ENCODE peak calls at places on chromosomes 2 and 18, in four cellular contexts. One of them, this sample, is unnamed.

GRCh38 chr2:208000701-208001395 is 24.5 kb downstream of the PLEKHM3 start:
- DNase-seq in H9: no peak
- DNase-seq in H1: no peak
- DNase-seq in trophoblast cell: no peak
- DNase-seq in this sample: no peak

GRCh38 chr2:37882036-37882435 is 43.1 kb upstream of the RMDN2 start:
- DNase-seq in H9: no peak
- DNase-seq in H1: no peak
- DNase-seq in trophoblast cell: no peak
- DNase-seq in this sample: no peak

GRCh38 chr18:79465392-79465991 is 69.8 kb downstream of the NFATC1 start:
- DNase-seq in H9: peak; percentile 68
- DNase-seq in H1: no peak
- DNase-seq in trophoblast cell: peak; percentile 53
- DNase-seq in this sample: peak; percentile 60

GRCh38 chr2:222054813-222055212 is 244.0 kb downstream of the PAX3 start:
- DNase-seq in H9: no peak
- DNase-seq in H1: no peak
- DNase-seq in trophoblast cell: no peak
- DNase-seq in this sample: no peak

GRCh38 chr2:174344716-174345472 is 10.1 kb downstream of the SP9 start:
- DNase-seq in H9: no peak
- DNase-seq in H1: no peak
- DNase-seq in trophoblast cell: peak; percentile 57
- DNase-seq in this sample: peak; percentile 74

GRCh38 chr2:27379840-27380625 is 501 bp downstream of the ZNF513 start:
- DNase-seq in H9: peak; percentile 43
- DNase-seq in H1: no peak
- DNase-seq in trophoblast cell: peak; percentile 10
- DNase-seq in this sample: peak; percentile 69

GRCh38 chr2:181788883-181789555 is 102.5 kb upstream of the ITPRID2 start:
- DNase-seq in H9: no peak
- DNase-seq in H1: no peak
- DNase-seq in trophoblast cell: peak; percentile 49
- DNase-seq in this sample: no peak

GRCh38 chr2:127658146-127658545 is 12.2 kb downstream of the GPR17 start:
- DNase-seq in H9: no peak
- DNase-seq in H1: no peak
- DNase-seq in trophoblast cell: no peak
- DNase-seq in this sample: no peak

GRCh38 chr18:75211002-75211621 is 515 bp downstream of the TSHZ1 start:
- DNase-seq in H9: no peak
- DNase-seq in H1: no peak
- DNase-seq in trophoblast cell: peak; percentile 53
- DNase-seq in this sample: peak; percentile 33

GRCh38 chr18:44638141-44638540 is 42.5 kb upstream of the SETBP1 start:
- DNase-seq in H9: no peak
- DNase-seq in H1: no peak
- DNase-seq in trophoblast cell: peak; percentile 54
- DNase-seq in this sample: no peak

DNA sequence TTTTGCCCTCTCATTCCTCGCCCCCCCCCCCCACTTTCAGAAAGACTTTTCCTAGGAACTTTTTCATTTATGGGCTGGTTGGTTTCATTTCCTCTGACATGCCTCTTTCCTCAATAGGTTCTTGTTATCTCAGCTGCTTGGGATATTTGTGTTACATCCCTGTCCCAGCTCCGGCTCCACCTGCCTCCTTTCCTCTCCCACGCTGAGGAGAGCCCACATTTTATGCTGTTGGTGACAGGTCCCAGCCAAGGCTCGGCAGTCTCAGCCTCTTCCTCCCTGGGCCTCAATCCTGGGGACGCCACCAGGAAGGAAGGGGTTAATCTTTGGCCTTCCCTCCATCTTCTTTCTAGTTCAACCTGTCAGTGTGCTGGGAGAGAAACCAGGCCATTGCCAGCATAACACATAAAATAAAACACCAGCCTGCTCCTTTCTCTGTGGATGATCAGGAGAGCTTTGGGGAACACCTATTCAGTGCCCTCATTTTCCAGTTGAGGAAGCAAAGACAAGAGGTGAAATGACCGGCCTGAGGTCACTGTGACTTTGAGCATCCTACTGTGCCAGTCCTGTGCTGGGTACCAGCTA is 216.9 kb upstream of the TNP1 start:
- DNase-seq in H9: no peak
- DNase-seq in H1: no peak
- DNase-seq in trophoblast cell: no peak
- DNase-seq in this sample: no peak
- H2BK120ac ChIP-seq in H9: no peak overlapping the region
- H2BK120ac ChIP-seq in H1: no peak overlapping the region
- H2BK120ac ChIP-seq in trophoblast cell: no peak overlapping the region
- H2BK120ac ChIP-seq in this sample: no peak overlapping the region

GRCh38 chr18:35619468-35619867 is 37.9 kb downstream of the GALNT1 start:
- DNase-seq in H9: no peak
- DNase-seq in H1: no peak
- DNase-seq in trophoblast cell: no peak
- DNase-seq in this sample: no peak

GRCh38 chr18:35616664-35617423 is 35.3 kb downstream of the GALNT1 start:
- DNase-seq in H9: no peak
- DNase-seq in H1: no peak
- DNase-seq in trophoblast cell: peak; percentile 11
- DNase-seq in this sample: peak; percentile 75

GRCh38 chr18:35618703-35619102 is 37.2 kb downstream of the GALNT1 start:
- DNase-seq in H9: no peak
- DNase-seq in H1: no peak
- DNase-seq in trophoblast cell: no peak
- DNase-seq in this sample: peak; percentile 74

GRCh38 chr18:35617865-35618264 is 36.3 kb downstream of the GALNT1 start:
- DNase-seq in H9: no peak
- DNase-seq in H1: no peak
- DNase-seq in trophoblast cell: no peak
- DNase-seq in this sample: no peak

GRCh38 chr18:35618289-35618688 is 36.7 kb downstream of the GALNT1 start:
- DNase-seq in H9: no peak
- DNase-seq in H1: no peak
- DNase-seq in trophoblast cell: no peak
- DNase-seq in this sample: no peak
- H3K79me2 ChIP-seq in H9: no peaks in the 10 kb centered on the region
- H3K79me2 ChIP-seq in H1: no peaks in the 10 kb centered on the region
- H3K79me2 ChIP-seq in trophoblast cell: peaks cover 3% of the 10 kb centered on the region
- H3K79me2 ChIP-seq in this sample: peaks cover 2% of the 10 kb centered on the region

DNA sequence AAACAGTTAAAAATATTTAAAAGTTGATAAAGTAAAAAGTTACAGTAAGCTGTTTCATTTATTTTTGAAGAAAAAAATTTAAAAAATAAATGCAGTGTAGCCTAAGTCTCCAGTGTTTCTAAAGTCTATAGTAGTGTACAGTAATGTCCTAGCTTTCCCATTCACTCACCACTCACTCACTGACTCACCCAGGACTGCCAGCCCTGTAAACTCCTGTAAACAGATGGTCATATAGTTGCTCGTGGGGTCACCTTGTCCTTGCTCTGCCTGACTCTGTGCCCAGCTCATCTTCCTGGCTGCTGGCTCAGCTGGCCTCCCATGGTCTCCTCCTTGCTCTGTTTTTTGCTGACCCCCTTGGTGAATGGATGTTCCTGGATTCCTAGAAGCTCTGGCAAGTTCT is 180.3 kb downstream of the VAPA start:
- DNase-seq in H9: no peak
- DNase-seq in H1: no peak
- DNase-seq in trophoblast cell: no peak
- DNase-seq in this sample: no peak
- H3K27ac ChIP-seq in H9: no peak overlapping the region
- H3K27ac ChIP-seq in H1: no peak overlapping the region
- H3K27ac ChIP-seq in trophoblast cell: no peak overlapping the region
- H3K27ac ChIP-seq in this sample: no peak overlapping the region

GRCh38 chr2:100237046-100237615 is 85.2 kb downstream of the LONRF2 start:
- DNase-seq in H9: peak; percentile 17
- DNase-seq in H1: no peak
- DNase-seq in trophoblast cell: peak; percentile 74
- DNase-seq in this sample: peak; percentile 83
- H2BK120ac ChIP-seq in H9: no peak overlapping the region
- H2BK120ac ChIP-seq in H1: no peak overlapping the region
- H2BK120ac ChIP-seq in trophoblast cell: no peak overlapping the region
- H2BK120ac ChIP-seq in this sample: no peak overlapping the region

GRCh38 chr2:45859682-45860081 is 208.2 kb downstream of the PRKCE start:
- DNase-seq in H9: no peak
- DNase-seq in H1: no peak
- DNase-seq in trophoblast cell: peak; percentile 65
- DNase-seq in this sample: no peak

GRCh38 chr2:45867349-45867748 is 215.9 kb downstream of the PRKCE start:
- DNase-seq in H9: no peak
- DNase-seq in H1: no peak
- DNase-seq in trophoblast cell: no peak
- DNase-seq in this sample: no peak

GRCh38 chr2:45860136-45861106 is 208.9 kb downstream of the PRKCE start:
- DNase-seq in H9: no peak
- DNase-seq in H1: no peak
- DNase-seq in trophoblast cell: no peak
- DNase-seq in this sample: peak; percentile 21

GRCh38 chr2:45857848-45858520 is 206.5 kb downstream of the PRKCE start:
- DNase-seq in H9: no peak
- DNase-seq in H1: no peak
- DNase-seq in trophoblast cell: no peak
- DNase-seq in this sample: no peak

DNA sequence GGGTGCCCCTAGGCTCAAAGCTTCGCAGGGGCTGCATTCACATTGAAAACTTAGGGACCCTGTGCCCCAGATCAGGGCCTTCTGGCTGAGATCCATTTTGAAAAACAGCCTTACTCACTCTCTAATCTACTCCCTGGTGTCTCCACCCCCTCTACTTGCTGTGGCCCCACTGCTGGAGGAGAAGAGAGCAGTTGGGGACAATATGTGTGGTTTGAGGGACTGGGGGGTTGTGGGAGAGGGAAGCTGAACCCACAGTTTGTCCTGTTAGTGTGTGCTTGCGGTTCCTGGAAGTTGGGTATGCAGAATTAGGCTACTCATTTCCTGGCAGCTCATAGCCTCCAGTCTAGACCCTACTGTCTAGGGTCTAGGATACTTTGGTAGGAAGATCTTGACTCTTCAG is 211.4 kb downstream of the PRKCE start:
- DNase-seq in H9: no peak
- DNase-seq in H1: no peak
- DNase-seq in trophoblast cell: no peak
- DNase-seq in this sample: no peak
- H3K79me2 ChIP-seq in H9: no peaks in the 10 kb centered on the region
- H3K79me2 ChIP-seq in H1: no peaks in the 10 kb centered on the region
- H3K79me2 ChIP-seq in trophoblast cell: no peaks in the 10 kb centered on the region
- H3K79me2 ChIP-seq in this sample: no peaks in the 10 kb centered on the region

GRCh38 chr2:217856871-217857270 is 145.9 kb downstream of the TNS1 start:
- DNase-seq in H9: no peak
- DNase-seq in H1: no peak
- DNase-seq in trophoblast cell: no peak
- DNase-seq in this sample: no peak

GRCh38 chr2:217858519-217859466 is 144.0 kb downstream of the TNS1 start:
- DNase-seq in H9: peak; percentile 46
- DNase-seq in H1: no peak
- DNase-seq in trophoblast cell: peak; percentile 56
- DNase-seq in this sample: peak; percentile 45

GRCh38 chr2:217856159-217856558 is 146.6 kb downstream of the TNS1 start:
- DNase-seq in H9: no peak
- DNase-seq in H1: no peak
- DNase-seq in trophoblast cell: no peak
- DNase-seq in this sample: no peak

GRCh38 chr2:217859926-217860325 is 142.9 kb downstream of the TNS1 start:
- DNase-seq in H9: no peak
- DNase-seq in H1: no peak
- DNase-seq in trophoblast cell: no peak
- DNase-seq in this sample: no peak

GRCh38 chr2:217857624-217858506 is 144.9 kb downstream of the TNS1 start:
- DNase-seq in H9: no peak
- DNase-seq in H1: no peak
- DNase-seq in trophoblast cell: no peak
- DNase-seq in this sample: no peak
- H3K27ac ChIP-seq in H9: no peak overlapping the region
- H3K27ac ChIP-seq in H1: no peak overlapping the region
- H3K27ac ChIP-seq in trophoblast cell: no peak overlapping the region
- H3K27ac ChIP-seq in this sample: no peak overlapping the region

GRCh38 chr2:226835796-226836547 is at the start of gene RHBDD1:
- DNase-seq in H9: peak; percentile 90
- DNase-seq in H1: peak; percentile 78
- DNase-seq in trophoblast cell: peak; percentile 92
- DNase-seq in this sample: peak; percentile 98
- H2BK120ac ChIP-seq in H9: no peak within 1 kb of the TSS
- H2BK120ac ChIP-seq in H1: no peak within 1 kb of the TSS
- H2BK120ac ChIP-seq in trophoblast cell: peak within 1 kb of the TSS; percentile 85
- H2BK120ac ChIP-seq in this sample: no peak within 1 kb of the TSS